ENCODE peak calls at places on chromosomes 13 and 19, in ten cellular contexts. D is AG09319, I is choroid plexus epithelial cell, E is A549, Z is fibroblast of lung, M is astrocyte of the cerebellum, O is cardiac muscle cell, R is thoracic aorta, H is B cell, W is colonic mucosa. L is an unnamed sample.

GRCh38 chr19:11382898-11383705 is 1.0 kb downstream of the EPOR start:
- DNase-seq in D (no peak), I (peak), E (peak), Z (no peak), M (no peak), O (peak), R (no peak), H (peak), W (peak), L (peak)

GRCh38 chr13:39501711-39502324 is 101.2 kb downstream of the LHFPL6 start:
- DNase-seq in D (no peak), I (no peak), E (no peak), Z (peak), M (peak), O (peak), R (no peak), H (no peak), W (no peak), L (no peak)

GRCh38 chr13:83223546-83223945 is 658.7 kb downstream of the SLITRK1 start:
- DNase-seq in D (no peak), I (no peak), E (no peak), Z (no peak), M (no peak), O (no peak), R (no peak), H (no peak), W (no peak), L (no peak)

GRCh38 chr13:110134801-110135200 is 172.2 kb downstream of the COL4A1 start:
- DNase-seq in D (no peak), I (peak), E (no peak), Z (peak), M (no peak), O (peak), R (no peak), H (no peak), W (no peak), L (peak)

GRCh38 chr19:53463263-53463662 is 4.3 kb upstream of the ZNF813 start:
- DNase-seq in D (no peak), I (peak), E (no peak), Z (peak), M (no peak), O (peak), R (no peak), H (peak), W (peak), L (peak)

GRCh38 chr19:20315543-20315942 is 148.5 kb downstream of the ZNF486 start:
- DNase-seq in D (no peak), I (no peak), E (no peak), Z (no peak), M (no peak), O (no peak), R (no peak), H (no peak), W (no peak), L (no peak)

GRCh38 chr13:87676254-87677042 is 5.3 kb downstream of the SLITRK5 start:
- DNase-seq in D (no peak), I (no peak), E (no peak), Z (no peak), M (no peak), O (no peak), R (no peak), H (no peak), W (no peak), L (no peak)

GRCh38 chr13:42394361-42395065 is 122.6 kb downstream of the AKAP11 start:
- DNase-seq in D (no peak), I (no peak), E (no peak), Z (no peak), M (no peak), O (no peak), R (no peak), H (no peak), W (no peak), L (no peak)

GRCh38 chr13:98581971-98582702 is 5.2 kb upstream of the STK24 start:
- DNase-seq in D (no peak), I (peak), E (no peak), Z (peak), M (no peak), O (peak), R (no peak), H (no peak), W (no peak), L (no peak)

GRCh38 chr13:57629821-57630235 is 1.7 kb upstream of the PCDH17 start:
- DNase-seq in D (peak), I (peak), E (no peak), Z (peak), M (peak), O (peak), R (no peak), H (peak), W (peak), L (peak)

GRCh38 chr13:47826481-47826880 is 174.6 kb downstream of the SUCLA2 start:
- DNase-seq in D (no peak), I (peak), E (no peak), Z (peak), M (no peak), O (no peak), R (no peak), H (no peak), W (no peak), L (no peak)

GRCh38 chr13:99426426-99426825 is 74.8 kb upstream of the TM9SF2 start:
- DNase-seq in D (no peak), I (no peak), E (no peak), Z (no peak), M (no peak), O (no peak), R (no peak), H (no peak), W (no peak), L (no peak)

GRCh38 chr13:27551563-27551962 is 68.8 kb downstream of the LNX2 start:
- DNase-seq in D (no peak), I (no peak), E (no peak), Z (no peak), M (no peak), O (no peak), R (no peak), H (no peak), W (no peak), L (no peak)

GRCh38 chr13:27559714-27560113 is 60.6 kb downstream of the LNX2 start:
- DNase-seq in D (no peak), I (no peak), E (no peak), Z (no peak), M (no peak), O (no peak), R (no peak), H (no peak), W (no peak), L (no peak)

DNA sequence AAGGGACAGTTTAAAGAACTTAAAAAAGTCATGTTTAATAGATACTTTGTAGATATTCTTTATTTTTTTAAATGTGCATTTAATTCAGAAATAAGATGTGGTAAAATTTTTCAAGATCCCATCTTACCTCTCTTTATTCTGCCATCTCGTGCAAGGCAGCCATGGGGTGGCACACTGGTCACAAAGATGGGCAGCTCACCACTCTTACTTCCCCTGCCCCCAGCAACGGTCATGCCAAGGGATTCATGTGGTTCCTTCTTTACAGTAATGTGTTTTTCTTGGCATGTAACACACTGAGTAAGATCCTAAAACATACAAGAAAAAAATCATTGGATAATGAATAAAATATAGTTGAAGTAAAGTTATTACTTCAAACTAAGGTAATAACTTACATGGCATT is 64.2 kb downstream of the LNX2 start:
- DNase-seq in D (peak), I (peak), E (no peak), Z (peak), M (peak), O (no peak), R (no peak), H (peak), W (no peak), L (no peak)
- TF ChIP-seq CTCF in D (peak), I (peak), E (no peak), Z (peak), M (peak), O (peak), R (no peak), H (no peak), W (no peak), L (peak)

GRCh38 chr19:33627962-33628839 is 6.4 kb downstream of the CHST8 start:
- DNase-seq in D (no peak), I (no peak), E (no peak), Z (no peak), M (no peak), O (no peak), R (no peak), H (no peak), W (no peak), L (no peak)
- TF ChIP-seq CTCF in D (no peak), I (no peak), E (no peak), Z (no peak), M (no peak), O (no peak), R (no peak), H (no peak), W (no peak), L (no peak)

GRCh38 chr19:5826531-5827341 is 12.8 kb downstream of the FUT6 start:
- DNase-seq in D (no peak), I (no peak), E (peak), Z (no peak), M (no peak), O (peak), R (no peak), H (peak), W (peak), L (peak)
- TF ChIP-seq CTCF in D (no peak), I (peak), E (no peak), Z (peak), M (peak), O (peak), R (no peak), H (no peak), W (no peak), L (no peak)

DNA sequence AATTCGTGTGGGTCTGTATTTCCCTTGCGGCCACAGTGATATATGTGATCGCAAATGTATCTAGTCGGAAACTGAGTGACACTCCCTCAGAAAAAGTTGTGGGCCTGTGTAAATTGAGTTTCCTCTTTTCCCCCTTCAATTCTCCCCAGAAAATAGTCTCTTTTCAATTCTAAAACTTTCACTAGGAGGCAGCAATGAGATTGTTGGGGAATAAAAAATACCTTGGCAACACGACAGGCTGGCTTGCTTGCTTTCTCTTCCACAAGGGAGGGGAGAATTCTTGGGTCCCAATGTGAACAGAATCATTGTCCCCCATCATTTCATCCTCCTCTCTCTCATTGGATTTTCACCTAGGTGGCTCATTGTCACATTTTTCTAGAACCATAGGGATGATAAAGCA is 3.7 kb upstream of the SOX21 start:
- DNase-seq in D (no peak), I (peak), E (no peak), Z (no peak), M (no peak), O (no peak), R (no peak), H (no peak), W (no peak), L (no peak)
- TF ChIP-seq CTCF in D (peak), I (peak), E (peak), Z (peak), M (peak), O (peak), R (no peak), H (no peak), W (no peak), L (no peak)